ENCODE peak calls at places on chromosome 17, in five cellular contexts. T is K562, I is right cardiac atrium, F is tibial artery, M is thoracic aorta. Q is an unnamed sample.

GRCh38 chr17:43312011-43312410 is 78.2 kb upstream of the RNU2-1 start:
- DNase-seq in F (peak; percentile 38), T (no peak), M (no peak), I (no peak), Q (no peak)

GRCh38 chr17:70172449-70172848 is 3.1 kb downstream of the KCNJ2 start:
- DNase-seq in M (no peak), T (no peak), I (no peak), F (no peak), Q (no peak)

GRCh38 chr17:29238133-29238850 is 8.4 kb upstream of the CRYBA1 start:
- DNase-seq in I (peak; percentile 20), F (no peak), T (no peak), M (no peak), Q (no peak)

GRCh38 chr17:81018044-81018802 is 16.7 kb upstream of the BAIAP2 start:
- DNase-seq in M (no peak), F (no peak), I (peak; percentile 51), T (peak; percentile 55), Q (no peak)

GRCh38 chr17:42682400-42683384 is at the start of gene CNTNAP1:
- DNase-seq in F (peak; percentile 84), M (no peak), T (no peak), I (peak; percentile 87), Q (no peak)

GRCh38 chr17:27559996-27560481 is 70.9 kb upstream of the LGALS9 start:
- DNase-seq in T (no peak), M (no peak), F (peak; percentile 80), I (peak; percentile 89), Q (no peak)

GRCh38 chr17:75909051-75909811 is 4.5 kb upstream of the MRPL38 start:
- DNase-seq in F (no peak), M (no peak), I (peak; percentile 36), T (no peak), Q (no peak)

GRCh38 chr17:45751466-45751865 is 32.7 kb upstream of the CRHR1 start:
- DNase-seq in T (no peak), I (no peak), F (peak; percentile 19), M (no peak), Q (no peak)

GRCh38 chr17:64442550-64442971 is 6.4 kb upstream of the MILR1 start:
- DNase-seq in M (no peak), I (no peak), F (no peak), T (no peak), Q (no peak)

GRCh38 chr17:35708951-35709350 is 22.5 kb upstream of the RASL10B start:
- DNase-seq in M (no peak), F (no peak), T (no peak), I (no peak), Q (no peak)

GRCh38 chr17:27651411-27652345 is 20.7 kb downstream of the LGALS9 start:
- DNase-seq in F (no peak), T (no peak), I (peak; percentile 88), M (no peak), Q (no peak)

GRCh38 chr17:42358434-42358833 is 29.8 kb downstream of the STAT3 start:
- DNase-seq in I (no peak), M (no peak), F (no peak), T (no peak), Q (no peak)

GRCh38 chr17:67336859-67337258 is 29.5 kb downstream of the PSMD12 start:
- DNase-seq in M (no peak), T (no peak), F (no peak), I (no peak), Q (no peak)

GRCh38 chr17:61249649-61250301 is 149.9 kb upstream of the TBX2 start:
- DNase-seq in I (no peak), T (no peak), F (no peak), M (no peak), Q (no peak)

GRCh38 chr17:77365584-77366186 is 224.9 kb downstream of the SEC14L1 start:
- DNase-seq in I (peak; percentile 75), M (peak; percentile 67), T (no peak), F (peak; percentile 97), Q (no peak)

GRCh38 chr17:67531291-67531690 is 154.2 kb downstream of the PITPNC1 start:
- DNase-seq in I (peak; percentile 77), M (no peak), T (no peak), F (no peak), Q (peak; percentile 58)

GRCh38 chr17:76459674-76460073 is 6.7 kb upstream of the UBE2O start:
- DNase-seq in M (no peak), T (no peak), F (no peak), I (no peak), Q (no peak)

DNA sequence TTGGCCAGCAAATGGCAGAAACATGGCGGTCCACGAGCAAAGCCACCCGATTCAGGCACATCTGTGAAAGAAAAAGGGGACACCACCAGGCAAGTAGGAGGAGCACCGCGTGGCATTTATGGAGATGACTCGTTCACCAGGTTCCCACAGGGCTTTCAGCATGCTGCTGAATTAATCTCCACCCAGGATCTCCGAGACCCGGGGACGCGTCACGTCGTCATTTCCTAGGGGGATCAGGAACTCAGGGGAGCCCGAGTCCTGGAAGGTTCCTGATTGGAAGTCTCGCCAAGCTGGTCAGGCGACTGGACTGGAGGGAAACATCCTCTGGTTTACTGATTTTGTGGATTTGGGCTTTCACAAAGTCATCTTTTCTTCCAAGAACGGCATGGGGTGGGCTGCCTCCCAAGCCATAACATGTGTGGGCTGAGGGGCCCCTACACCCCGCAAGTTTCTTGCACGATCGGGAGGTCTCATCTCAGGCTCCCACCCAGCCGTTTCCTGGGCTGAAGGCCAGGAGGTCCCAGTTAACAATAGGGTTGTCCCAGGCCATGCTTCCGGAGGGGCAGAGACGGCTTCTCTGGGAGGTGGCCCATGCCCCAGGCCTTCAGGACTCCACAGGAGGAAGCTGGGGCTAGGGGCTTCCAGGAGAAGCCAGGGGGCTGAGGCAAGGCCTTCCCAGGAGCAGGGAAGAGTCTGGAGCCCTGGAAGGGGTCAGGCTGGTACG is 645 bp downstream of the DNAH17 start:
- DNase-seq in I (no peak), T (no peak), M (no peak), F (no peak), Q (no peak)
- H3K27ac ChIP-seq in I (peak overlapping the region; percentile 46), T (no peak overlapping the region), M (no peak overlapping the region), F (no peak overlapping the region), Q (no peak overlapping the region)

GRCh38 chr17:39954876-39955275 is 7.9 kb upstream of the GSDMA start:
- DNase-seq in T (no peak), F (no peak), M (no peak), I (no peak), Q (no peak)

GRCh38 chr17:39953471-39953888 is 9.3 kb upstream of the GSDMA start:
- DNase-seq in F (no peak), I (no peak), M (no peak), T (no peak), Q (no peak)

GRCh38 chr17:39950871-39951348 is 11.9 kb upstream of the GSDMA start:
- DNase-seq in T (no peak), F (no peak), I (peak; percentile 62), M (no peak), Q (no peak)

GRCh38 chr17:39952665-39953470 is 9.9 kb upstream of the GSDMA start:
- DNase-seq in I (peak; percentile 99), M (peak; percentile 99), T (peak; percentile 99), F (peak; percentile 99), Q (peak; percentile 100)

DNA sequence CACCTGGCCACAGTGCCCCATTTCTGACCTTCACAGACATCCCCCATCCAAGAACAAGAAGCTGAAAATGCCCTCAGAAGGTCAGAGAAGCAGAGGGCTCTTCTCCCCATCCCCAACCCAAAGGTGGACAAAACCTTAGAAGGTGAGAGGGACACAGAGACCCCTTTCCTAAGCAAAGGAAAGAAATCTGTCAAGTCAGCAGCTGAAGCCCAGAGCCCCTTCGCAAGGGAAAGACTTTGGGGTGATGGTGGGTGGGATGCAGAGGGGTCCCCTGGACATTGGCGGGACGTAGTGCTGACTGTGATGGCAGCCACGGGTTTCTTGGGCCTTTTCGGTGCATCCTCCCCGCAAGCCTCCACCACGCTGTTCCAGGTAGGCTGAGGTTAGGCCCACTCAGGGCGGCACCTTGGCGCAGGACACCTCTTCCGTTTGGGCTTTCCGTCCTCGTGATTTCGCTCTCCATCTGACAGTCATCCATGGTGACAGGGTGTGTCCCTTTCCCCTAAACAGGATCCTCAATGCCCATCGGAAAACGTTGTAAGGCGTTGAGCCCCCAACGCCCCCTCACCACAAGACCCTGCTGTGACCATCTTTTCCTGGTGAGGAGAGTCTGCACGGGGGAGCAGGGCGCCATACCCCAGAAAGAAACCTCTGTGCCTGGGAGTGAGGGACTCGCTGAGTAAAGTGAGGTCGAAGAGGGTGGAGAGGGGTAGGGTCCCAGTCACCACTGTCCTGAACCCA is 10.7 kb upstream of the GSDMA start:
- DNase-seq in T (no peak), M (no peak), F (peak; percentile 74), I (peak; percentile 69), Q (no peak)
- H3K27ac ChIP-seq in T (no peak overlapping the region), M (peak overlapping the region; percentile 68), F (peak overlapping the region; percentile 67), I (no peak overlapping the region), Q (peak overlapping the region; percentile 70)

GRCh38 chr17:19312406-19312805 is 50.1 kb downstream of the B9D1 start:
- DNase-seq in T (no peak), I (no peak), M (no peak), F (no peak), Q (no peak)
- H3K27ac ChIP-seq in T (no peak overlapping the region), I (peak overlapping the region; percentile 23), M (no peak overlapping the region), F (no peak overlapping the region), Q (peak overlapping the region; percentile 17)

GRCh38 chr17:44408786-44409185 is 19.3 kb upstream of the ITGA2B start:
- DNase-seq in I (no peak), F (no peak), T (no peak), M (no peak), Q (no peak)
- H3K27ac ChIP-seq in I (no peak overlapping the region), F (no peak overlapping the region), T (no peak overlapping the region), M (no peak overlapping the region), Q (no peak overlapping the region)

GRCh38 chr17:58370309-58370708 is 18.3 kb upstream of the SUPT4H1 start:
- DNase-seq in I (no peak), M (no peak), F (no peak), T (no peak), Q (no peak)

GRCh38 chr17:58370716-58371115 is 18.7 kb upstream of the SUPT4H1 start:
- DNase-seq in F (no peak), M (no peak), I (no peak), T (no peak), Q (no peak)

GRCh38 chr17:58369214-58370031 is 17.4 kb upstream of the SUPT4H1 start:
- DNase-seq in M (no peak), T (no peak), I (no peak), F (no peak), Q (no peak)

GRCh38 chr17:58367462-58367861 is 15.5 kb upstream of the SUPT4H1 start:
- DNase-seq in I (no peak), F (no peak), M (no peak), T (peak; percentile 45), Q (no peak)

DNA sequence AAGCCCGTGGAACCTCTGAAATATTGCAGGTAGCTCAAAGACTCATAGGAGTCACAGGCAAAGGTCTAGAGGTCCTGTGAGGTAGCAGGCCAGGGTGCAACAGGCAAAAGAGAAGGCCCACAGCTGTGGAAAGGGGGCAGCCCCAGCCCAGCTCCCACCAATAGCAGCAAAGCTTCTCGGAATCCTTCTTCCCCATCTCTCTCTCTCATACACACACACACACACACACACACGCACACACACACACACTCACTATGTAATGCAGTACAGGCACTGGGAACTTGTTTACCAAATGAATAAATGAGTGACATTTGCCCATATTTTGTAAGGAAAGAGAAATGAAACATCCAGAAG is 16.8 kb upstream of the SUPT4H1 start:
- DNase-seq in T (no peak), F (no peak), I (no peak), M (no peak), Q (no peak)
- H3K27ac ChIP-seq in T (no peak overlapping the region), F (no peak overlapping the region), I (no peak overlapping the region), M (no peak overlapping the region), Q (no peak overlapping the region)

DNA sequence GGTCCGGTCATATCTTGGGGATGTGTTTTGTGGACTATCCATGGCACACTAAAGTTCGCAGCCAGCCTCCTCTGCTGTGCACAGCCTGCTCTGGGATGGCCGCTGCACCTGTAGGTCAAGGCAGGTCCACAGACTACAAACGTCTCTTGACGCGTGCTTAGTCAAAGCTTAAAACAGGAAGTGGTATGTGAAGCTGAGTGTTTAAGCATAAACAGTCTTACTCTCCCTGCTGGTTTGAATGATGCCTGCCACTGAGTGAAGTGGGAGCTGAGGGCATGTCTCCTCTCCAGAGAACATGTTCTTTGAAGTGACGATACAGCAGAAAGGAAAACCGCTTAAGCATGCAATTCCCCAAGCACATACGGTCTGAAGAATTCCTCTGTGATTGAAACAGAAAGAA is 365.6 kb downstream of the SLC39A11 start:
- DNase-seq in I (no peak), T (no peak), F (no peak), M (no peak), Q (no peak)
- H3K27ac ChIP-seq in I (no peak overlapping the region), T (no peak overlapping the region), F (no peak overlapping the region), M (no peak overlapping the region), Q (no peak overlapping the region)

Q was measured in substantia nigra.